ENCODE peak calls at places on chromosomes 1 and 21, in nine cellular contexts. Y is HL-60, P is RWPE2, J is neural progenitor cell, V is mammary epithelial cell, T is spleen, I is A549, C is ovary, Z is heart right ventricle. X is an unnamed sample.

GRCh38 chr1:19682257-19682656 is 17.6 kb downstream of the HTR6 start:
- DNase-seq in Y (no peak), T (no peak), J (no peak), V (peak; percentile 37), I (no peak), Z (no peak), P (no peak), C (no peak), X (peak; percentile 69)

GRCh38 chr1:77068013-77068412 is 151.2 kb downstream of the PIGK start:
- DNase-seq in Z (no peak), I (no peak), T (no peak), Y (no peak), V (peak; percentile 76), P (peak; percentile 74), C (no peak), J (no peak), X (peak; percentile 72)

GRCh38 chr1:214281902-214282695 is 1.1 kb downstream of the SMYD2 start:
- DNase-seq in Z (peak; percentile 64), T (no peak), V (peak; percentile 76), Y (peak; percentile 31), C (peak; percentile 64), J (peak; percentile 17), P (no peak), I (peak; percentile 39), X (peak; percentile 64)

GRCh38 chr1:25742316-25742715 is 57.7 kb upstream of the SELENON start:
- DNase-seq in C (no peak), Y (no peak), V (no peak), Z (no peak), I (no peak), J (no peak), P (peak; percentile 33), T (peak; percentile 21), X (no peak)

GRCh38 chr1:73100216-73100615 is 817.9 kb upstream of the NEGR1 start:
- DNase-seq in Y (no peak), V (no peak), C (no peak), I (no peak), J (no peak), T (no peak), Z (no peak), P (no peak), X (peak; percentile 0)

GRCh38 chr1:172948457-172948856 is 102.3 kb downstream of the TNFSF18 start:
- DNase-seq in I (no peak), Z (no peak), J (no peak), Y (no peak), T (no peak), V (peak; percentile 92), C (no peak), P (no peak), X (peak; percentile 32)

GRCh38 chr1:233904979-233905415 is 521 bp downstream of the SLC35F3 start:
- DNase-seq in C (no peak), Z (no peak), T (no peak), P (no peak), V (peak; percentile 59), I (no peak), Y (no peak), J (no peak), X (no peak)

GRCh38 chr1:94723899-94724298 is 96.3 kb upstream of the SLC44A3 start:
- DNase-seq in T (no peak), J (no peak), I (no peak), Z (no peak), V (no peak), C (no peak), P (no peak), Y (no peak), X (no peak)

GRCh38 chr1:1968767-1969504 is 34.6 kb downstream of the CFAP74 start:
- DNase-seq in T (no peak), C (no peak), Y (no peak), P (peak; percentile 87), V (peak; percentile 86), Z (no peak), I (no peak), J (no peak), X (no peak)

GRCh38 chr21:45022736-45023135 is 51.6 kb upstream of the ADARB1 start:
- DNase-seq in J (no peak), V (no peak), I (no peak), Y (no peak), C (no peak), T (peak; percentile 48), Z (no peak), P (no peak), X (no peak)

GRCh38 chr1:20483833-20484525 is 2.0 kb downstream of the CAMK2N1 start:
- DNase-seq in P (no peak), Z (no peak), Y (no peak), J (peak; percentile 72), V (peak; percentile 34), C (peak; percentile 59), I (no peak), T (no peak), X (no peak)

GRCh38 chr1:165185161-165185889 is 171.2 kb downstream of the LMX1A start:
- DNase-seq in V (no peak), C (no peak), J (no peak), I (no peak), T (no peak), Z (no peak), Y (no peak), P (no peak), X (no peak)

GRCh38 chr1:23217421-23218115 is at the start of gene HTR1D:
- DNase-seq in Y (no peak), J (peak; percentile 80), V (no peak), P (no peak), C (peak; percentile 38), Z (no peak), I (no peak), T (no peak), X (no peak)

GRCh38 chr21:32494946-32495703 is 82.6 kb downstream of the EVA1C start:
- DNase-seq in Y (no peak), C (no peak), Z (no peak), T (no peak), I (no peak), V (peak; percentile 68), J (no peak), P (no peak), X (peak; percentile 36)

GRCh38 chr1:169086603-169087455 is 19.7 kb upstream of the ATP1B1 start:
- DNase-seq in Z (no peak), I (no peak), V (no peak), C (no peak), P (no peak), Y (no peak), T (no peak), J (no peak), X (no peak)

GRCh38 chr1:19608232-19608631 is 35.9 kb upstream of the NBL1 start:
- DNase-seq in I (no peak), P (no peak), V (no peak), C (no peak), Y (no peak), Z (no peak), T (no peak), J (no peak), X (no peak)

GRCh38 chr1:156931974-156932710 is 11.7 kb downstream of the LRRC71 start:
- DNase-seq in V (no peak), I (no peak), P (no peak), J (no peak), C (no peak), T (peak; percentile 54), Y (no peak), Z (no peak), X (no peak)

GRCh38 chr1:55034476-55035133 is 4.7 kb upstream of the PCSK9 start:
- DNase-seq in V (no peak), P (no peak), I (no peak), T (no peak), Y (no peak), J (no peak), Z (no peak), C (no peak), X (no peak)

GRCh38 chr21:25583370-25584133 is 23.7 kb downstream of the MRPL39 start:
- DNase-seq in P (no peak), J (no peak), I (no peak), Y (no peak), C (no peak), T (no peak), Z (no peak), V (no peak), X (no peak)

GRCh38 chr1:110765640-110766335 is 91.0 kb upstream of the KCNA3 start:
- DNase-seq in T (no peak), C (no peak), Y (peak; percentile 33), J (peak; percentile 64), Z (peak; percentile 42), P (no peak), V (peak; percentile 17), I (peak; percentile 16), X (peak; percentile 56)

DNA sequence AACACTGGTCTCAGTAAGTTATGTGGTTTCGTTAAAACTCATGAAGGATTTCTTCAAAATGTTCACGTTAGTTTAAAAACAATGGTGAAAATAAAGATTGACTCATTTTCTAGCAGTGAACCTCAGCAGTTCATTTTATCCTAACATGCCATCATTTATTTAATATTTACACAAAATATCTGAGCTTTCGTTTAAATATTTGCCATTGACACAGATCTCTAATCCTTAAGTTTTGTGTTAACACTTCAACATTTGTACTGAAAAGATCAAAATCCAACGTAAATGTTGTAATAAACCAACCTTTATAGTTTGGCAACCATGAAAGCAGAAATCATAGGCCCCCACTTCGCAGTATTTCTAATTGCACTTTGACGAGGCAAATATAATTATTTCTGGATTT is 1129.5 kb downstream of the PLA2G4A start:
- DNase-seq in Y (no peak), T (no peak), I (no peak), C (no peak), P (no peak), V (no peak), J (no peak), Z (no peak), X (no peak)
- TF ChIP-seq CTCF in Y (no peak), T (no peak), I (no peak), C (no peak), P (no peak), V (no peak), J (no peak), Z (no peak), X (no peak)

GRCh38 chr1:84833198-84833597 is 59.8 kb downstream of the LPAR3 start:
- DNase-seq in P (no peak), V (no peak), Z (no peak), C (no peak), Y (no peak), I (no peak), J (no peak), T (no peak), X (no peak)
- H3K27ac ChIP-seq in P (peak overlapping the region; percentile 87), V (no peak overlapping the region), Z (no peak overlapping the region), C (no peak overlapping the region), Y (no peak overlapping the region), I (no peak overlapping the region), J (no peak overlapping the region), T (no peak overlapping the region), X (no peak overlapping the region)

DNA sequence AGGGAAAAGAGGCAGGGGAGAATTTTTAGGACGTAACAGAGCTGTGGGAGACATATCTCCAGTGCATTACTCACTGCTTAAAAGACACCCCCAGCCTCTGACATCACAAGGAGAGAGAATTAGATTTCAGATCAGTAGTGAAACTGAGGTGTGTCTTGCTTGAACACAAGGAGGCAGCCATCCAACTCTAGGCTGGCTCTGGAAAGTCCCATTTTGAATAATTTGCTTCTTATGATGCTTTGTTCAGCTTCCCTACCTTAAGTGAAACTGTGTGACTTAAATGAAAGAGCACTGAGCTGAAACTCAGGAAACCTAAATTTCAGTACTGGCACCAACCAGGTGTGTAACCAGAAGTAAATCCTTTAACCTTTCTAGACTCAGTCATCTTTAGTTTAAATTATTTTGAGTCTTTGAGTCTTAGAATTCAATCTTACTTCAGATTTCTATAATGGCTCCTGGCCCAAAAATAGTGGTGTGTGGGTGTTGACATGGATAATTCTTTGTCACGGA is 251.6 kb upstream of the SGIP1 start:
- DNase-seq in Y (no peak), J (no peak), C (no peak), T (no peak), Z (peak; percentile 45), I (no peak), V (peak; percentile 98), P (no peak), X (peak; percentile 14)
- TF ChIP-seq CTCF in Y (no peak), J (no peak), C (no peak), T (peak; percentile 19), Z (no peak), I (peak; percentile 15), V (peak; percentile 40), P (no peak), X (no peak)

GRCh38 chr21:36150192-36150711 is 6.4 kb upstream of the DOP1B start:
- DNase-seq in J (no peak), V (no peak), Y (peak; percentile 89), I (no peak), Z (peak; percentile 48), C (peak; percentile 52), T (no peak), P (no peak), X (no peak)
- H3K27ac ChIP-seq in J (no peak overlapping the region), V (no peak overlapping the region), Y (peak overlapping the region; percentile 82), I (no peak overlapping the region), Z (peak overlapping the region; percentile 61), C (peak overlapping the region; percentile 2), T (peak overlapping the region; percentile 82), P (no peak overlapping the region), X (no peak overlapping the region)

X was measured in RWPE1.